ENCODE peak calls at places on chromosomes 4 and X, in four cellular contexts. H is HepG2, J is GM12878, X is K562. F is an unnamed sample.
A peak's percentile ranks its signal among the peaks of the same experiment; 100 is the strongest.

GRCh38 chr4:4424499-4425115 is 37.7 kb downstream of the NSG1 start:
- DNase-seq in H (no peak), J (no peak), X (no peak), F (no peak)

GRCh38 chrX:152895121-152895520 is 2.7 kb upstream of the ZNF185 start:
- DNase-seq in H (no peak), J (no peak), X (no peak), F (no peak)

GRCh38 chr4:41611881-41612871 is 74.2 kb downstream of the LIMCH1 start:
- DNase-seq in H (no peak), J (no peak), X (no peak), F (peak; percentile 17)

GRCh38 chr4:101169044-101170014 is 178.0 kb downstream of the PPP3CA start:
- DNase-seq in H (peak; percentile 83), J (peak; percentile 47), X (no peak), F (peak; percentile 85)

GRCh38 chr4:108926058-108926457 is 163.2 kb upstream of the ETNPPL start:
- DNase-seq in H (no peak), J (no peak), X (no peak), F (no peak)

GRCh38 chrX:128781506-128781905 is 729.3 kb upstream of the ACTRT1 start:
- DNase-seq in H (peak; percentile 34), J (no peak), X (no peak), F (peak; percentile 44)

GRCh38 chr4:125187221-125187620 is 127.5 kb upstream of the FAT4 start:
- DNase-seq in H (no peak), J (no peak), X (no peak), F (no peak)

GRCh38 chr4:45036677-45037076 is 310.3 kb upstream of the GNPDA2 start:
- DNase-seq in H (no peak), J (no peak), X (no peak), F (no peak)

GRCh38 chr4:88178633-88179231 is 20.3 kb upstream of the ABCG2 start:
- DNase-seq in H (no peak), J (no peak), X (no peak), F (no peak)

GRCh38 chr4:51842167-51842553 is 793 bp upstream of the DCUN1D4 start:
- DNase-seq in H (no peak), J (no peak), X (peak; percentile 15), F (no peak)

GRCh38 chr4:160372390-160372789 is 1269.5 kb downstream of the RAPGEF2 start:
- DNase-seq in H (no peak), J (no peak), X (no peak), F (no peak)

GRCh38 chrX:13923845-13924244 is 105.8 kb downstream of the GEMIN8 start:
- DNase-seq in H (no peak), J (no peak), X (no peak), F (no peak)

GRCh38 chrX:119817130-119817690 is 25.8 kb upstream of the RPL39 start:
- DNase-seq in H (no peak), J (no peak), X (no peak), F (no peak)

GRCh38 chrX:11137543-11138139 is 26.5 kb downstream of the HCCS start:
- DNase-seq in H (peak; percentile 1), J (no peak), X (no peak), F (no peak)

GRCh38 chr4:109699553-109700225 is 3.6 kb downstream of the CASP6 start:
- DNase-seq in H (no peak), J (no peak), X (no peak), F (no peak)

GRCh38 chr4:3845094-3845743 is 79.0 kb downstream of the ADRA2C start:
- DNase-seq in H (no peak), J (no peak), X (no peak), F (no peak)

GRCh38 chr4:6403400-6403685 is 69.1 kb downstream of the PPP2R2C start:
- DNase-seq in H (no peak), J (no peak), X (no peak), F (no peak)

GRCh38 chr4:185589067-185589844 is 53.9 kb upstream of the PDLIM3 start:
- DNase-seq in H (no peak), J (no peak), X (no peak), F (no peak)

GRCh38 chr4:151356510-151356909 is 31.1 kb upstream of the SH3D19 start:
- DNase-seq in H (no peak), J (no peak), X (no peak), F (no peak)

GRCh38 chrX:153920546-153920945 is 5.5 kb downstream of the ARHGAP4 start:
- DNase-seq in H (no peak), J (no peak), X (no peak), F (no peak)

GRCh38 chrX:48945517-48946348 is 11.7 kb downstream of the OTUD5 start:
- DNase-seq in H (peak; percentile 40), J (no peak), X (peak; percentile 56), F (peak; percentile 61)

GRCh38 chrX:51747671-51748070 is 4.4 kb downstream of the GSPT2 start:
- DNase-seq in H (no peak), J (no peak), X (no peak), F (no peak)

GRCh38 chrX:24235084-24235710 is 78.7 kb downstream of the SUPT20HL2 start:
- DNase-seq in H (no peak), J (no peak), X (no peak), F (no peak)

GRCh38 chr4:155005395-155006087 is 202.9 kb upstream of the NPY2R start:
- DNase-seq in H (no peak), J (no peak), X (no peak), F (no peak)

GRCh38 chr4:24915121-24915922 is 2.5 kb upstream of the CCDC149 start:
- DNase-seq in H (peak; percentile 6), J (no peak), X (no peak), F (no peak)

GRCh38 chr4:101118641-101119040 is 228.7 kb downstream of the PPP3CA start:
- DNase-seq in H (no peak), J (no peak), X (no peak), F (no peak)

GRCh38 chr4:89100853-89101252 is 10.5 kb upstream of the TIGD2 start:
- DNase-seq in H (no peak), J (no peak), X (no peak), F (no peak)

GRCh38 chr4:108703370-108703769 is 53.0 kb downstream of the OSTC start:
- DNase-seq in H (no peak), J (no peak), X (no peak), F (no peak)

GRCh38 chr4:80195441-80196139 is 1.7 kb upstream of the PRDM8 start:
- DNase-seq in H (no peak), J (no peak), X (no peak), F (no peak)

GRCh38 chrX:122203399-122203798 is 980.7 kb upstream of the GRIA3 start:
- DNase-seq in H (no peak), J (no peak), X (no peak), F (no peak)

GRCh38 chrX:65811558-65812228 is 144.2 kb downstream of the MSN start:
- DNase-seq in H (no peak), J (no peak), X (no peak), F (no peak)

GRCh38 chrX:74450803-74451449 is 29.6 kb downstream of the SLC16A2 start:
- DNase-seq in H (no peak), J (no peak), X (no peak), F (peak; percentile 29)

GRCh38 chr4:108738307-108738706 is 24.5 kb downstream of the ETNPPL start:
- DNase-seq in H (no peak), J (no peak), X (peak; percentile 20), F (no peak)

GRCh38 chrX:132292753-132293152 is 73.5 kb upstream of the RAP2C start:
- DNase-seq in H (peak; percentile 57), J (peak; percentile 19), X (peak; percentile 33), F (peak; percentile 46)

DNA sequence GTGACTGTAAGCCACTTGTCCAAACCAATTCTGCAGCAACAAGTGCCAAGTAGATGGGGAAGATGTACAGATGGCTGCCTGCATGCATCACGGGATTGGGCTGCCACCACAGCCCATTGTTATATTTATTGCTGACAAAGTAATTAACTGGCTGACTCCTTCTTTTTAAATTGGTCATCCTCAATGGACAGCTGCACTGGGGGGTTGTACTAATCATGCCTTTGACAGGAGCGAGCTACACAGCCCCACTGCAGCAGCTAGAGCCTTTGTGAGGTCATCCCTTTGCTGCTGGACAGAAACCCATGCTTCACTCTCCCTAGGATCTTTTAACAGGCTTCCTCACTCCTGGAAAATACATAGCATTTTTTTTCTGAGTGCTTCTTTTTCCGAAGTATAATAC is 146.7 kb upstream of the CXXC4 start:
- DNase-seq in H (no peak), J (no peak), X (no peak), F (no peak)
- TF ChIP-seq REST in H (no peak), J (no peak), X (no peak), F (no peak)

GRCh38 chr4:22712541-22712940 is 19.8 kb downstream of the GBA3 start:
- DNase-seq in H (no peak), J (no peak), X (no peak), F (no peak)

GRCh38 chr4:22707390-22707789 is 14.7 kb downstream of the GBA3 start:
- DNase-seq in H (no peak), J (no peak), X (no peak), F (no peak)

GRCh38 chr4:22708961-22709360 is 16.2 kb downstream of the GBA3 start:
- DNase-seq in H (no peak), J (no peak), X (no peak), F (no peak)

GRCh38 chr4:22713841-22714240 is 21.1 kb downstream of the GBA3 start:
- DNase-seq in H (no peak), J (no peak), X (no peak), F (no peak)

GRCh38 chr4:22712105-22712504 is 19.4 kb downstream of the GBA3 start:
- DNase-seq in H (no peak), J (no peak), X (no peak), F (no peak)
- TF ChIP-seq EP300 in H (no peak), J (no peak), X (no peak), F (no peak)

GRCh38 chr4:177255359-177255758 is 54.3 kb upstream of the NEIL3 start:
- DNase-seq in H (no peak), J (no peak), X (no peak), F (no peak)

GRCh38 chr4:177251237-177251636 is 58.4 kb upstream of the NEIL3 start:
- DNase-seq in H (no peak), J (no peak), X (no peak), F (no peak)

GRCh38 chr4:177246636-177247584 is 62.8 kb upstream of the NEIL3 start:
- DNase-seq in H (no peak), J (no peak), X (no peak), F (no peak)

GRCh38 chr4:177250056-177250696 is 59.5 kb upstream of the NEIL3 start:
- DNase-seq in H (peak; percentile 24), J (no peak), X (peak; percentile 57), F (peak; percentile 38)
- TF ChIP-seq ESRRA in H (no peak), J (no peak), X (no peak), F (no peak)

GRCh38 chr4:1602621-1603412 is 81.3 kb downstream of the FAM53A start:
- DNase-seq in H (no peak), J (no peak), X (no peak), F (no peak)

GRCh38 chr4:1600211-1600780 is 83.8 kb downstream of the FAM53A start:
- DNase-seq in H (no peak), J (no peak), X (no peak), F (no peak)

GRCh38 chr4:1600811-1601532 is 83.1 kb downstream of the FAM53A start:
- DNase-seq in H (no peak), J (no peak), X (no peak), F (no peak)

GRCh38 chr4:1601852-1602525 is 82.1 kb downstream of the FAM53A start:
- DNase-seq in H (no peak), J (no peak), X (no peak), F (no peak)

GRCh38 chr4:1601533-1601835 is 82.6 kb downstream of the FAM53A start:
- DNase-seq in H (no peak), J (no peak), X (no peak), F (no peak)
- TF ChIP-seq REST in H (no peak), J (no peak), X (no peak), F (no peak)